ENCODE peak calls at places on chromosomes 1 and 21, in four cellular contexts. Q, O, F and T are unnamed samples.

GRCh38 chr1:8663915-8664331 is 153.5 kb downstream of the RERE start:
- DNase-seq in Q (no peak), O (no peak), F (no peak), T (no peak)

GRCh38 chr1:175935566-175936115 is 192.2 kb upstream of the TNR start:
- DNase-seq in O (no peak), F (no peak), Q (no peak), T (no peak)

GRCh38 chr1:117607471-117607870 is 1.6 kb downstream of the TENT5C start:
- DNase-seq in O (no peak), F (no peak), Q (no peak), T (peak)

GRCh38 chr1:68673771-68674170 is 176.9 kb upstream of the DEPDC1 start:
- DNase-seq in Q (no peak), F (no peak), O (no peak), T (no peak)

GRCh38 chr1:220492671-220493070 is 35.3 kb upstream of the MARK1 start:
- DNase-seq in O (no peak), F (no peak), Q (no peak), T (no peak)

GRCh38 chr1:41810446-41810845 is 108.3 kb downstream of the HIVEP3 start:
- DNase-seq in O (no peak), Q (peak), F (no peak), T (peak)

GRCh38 chr1:15957221-15958090 is 18.4 kb downstream of the ZBTB17 start:
- DNase-seq in Q (peak), F (peak), O (no peak), T (peak)

GRCh38 chr1:243343970-243344749 is 88.3 kb downstream of the SDCCAG8 start:
- DNase-seq in O (peak), Q (peak), F (peak), T (no peak)

GRCh38 chr1:58919986-58920376 is 136.1 kb upstream of the JUN start:
- DNase-seq in O (no peak), Q (no peak), F (no peak), T (no peak)

GRCh38 chr1:95021085-95021484 is 51.7 kb downstream of the ALG14 start:
- DNase-seq in O (no peak), F (no peak), Q (no peak), T (no peak)

GRCh38 chr1:241592273-241592958 is 47.8 kb downstream of the CHML start:
- DNase-seq in O (peak), F (no peak), Q (no peak), T (no peak)

GRCh38 chr1:84174051-84174556 is 30.0 kb downstream of the PRKACB start:
- DNase-seq in Q (no peak), F (no peak), O (no peak), T (no peak)

GRCh38 chr1:112501810-112502641 is 6.7 kb upstream of the WNT2B start:
- DNase-seq in O (no peak), F (peak), Q (peak), T (peak)

GRCh38 chr1:65425697-65426096 is 5.2 kb downstream of the LEPR start:
- DNase-seq in O (no peak), F (no peak), Q (no peak), T (no peak)

GRCh38 chr1:150537732-150538684 is 11.2 kb upstream of the ADAMTSL4 start:
- DNase-seq in F (no peak), O (no peak), Q (no peak), T (peak)

GRCh38 chr1:116951175-116951935 is 41.6 kb downstream of the PTGFRN start:
- DNase-seq in F (no peak), O (no peak), Q (no peak), T (no peak)

GRCh38 chr1:68218485-68218884 is 13.8 kb downstream of the WLS start:
- DNase-seq in F (no peak), Q (no peak), O (no peak), T (peak)

GRCh38 chr1:39268112-39268581 is 63.7 kb downstream of the MACF1 start:
- DNase-seq in O (no peak), Q (no peak), F (no peak), T (peak)

GRCh38 chr1:202213361-202214088 is 19.9 kb downstream of the LGR6 start:
- DNase-seq in F (peak), O (no peak), Q (peak), T (peak)

GRCh38 chr1:112723511-112723839 is 8.3 kb upstream of the PPM1J start:
- DNase-seq in Q (no peak), F (no peak), O (no peak), T (no peak)

GRCh38 chr1:193322218-193322617 is 135.8 kb upstream of the B3GALT2 start:
- DNase-seq in F (no peak), O (no peak), Q (no peak), T (no peak)

GRCh38 chr1:184755226-184756065 is 788 bp upstream of the EDEM3 start:
- DNase-seq in Q (no peak), F (peak), O (no peak), T (no peak)

GRCh38 chr1:200904772-200905171 is 10.1 kb downstream of the INAVA start:
- DNase-seq in O (no peak), F (no peak), Q (no peak), T (no peak)

GRCh38 chr1:15730423-15730822 is 5.6 kb upstream of the SLC25A34 start:
- DNase-seq in Q (no peak), O (no peak), F (no peak), T (no peak)

GRCh38 chr1:197910120-197911110 is 6.8 kb upstream of the LHX9 start:
- DNase-seq in Q (no peak), O (no peak), F (peak), T (no peak)

GRCh38 chr1:31932491-31933316 is 5.5 kb downstream of the PTP4A2 start:
- DNase-seq in O (no peak), F (no peak), Q (no peak), T (no peak)

GRCh38 chr1:12063141-12064072 is at the start of gene TNFRSF8:
- DNase-seq in Q (peak), F (peak), O (no peak), T (peak)
- TF ChIP-seq USF1 in Q (peak), F (no peak), O (no peak), T (peak)

DNA sequence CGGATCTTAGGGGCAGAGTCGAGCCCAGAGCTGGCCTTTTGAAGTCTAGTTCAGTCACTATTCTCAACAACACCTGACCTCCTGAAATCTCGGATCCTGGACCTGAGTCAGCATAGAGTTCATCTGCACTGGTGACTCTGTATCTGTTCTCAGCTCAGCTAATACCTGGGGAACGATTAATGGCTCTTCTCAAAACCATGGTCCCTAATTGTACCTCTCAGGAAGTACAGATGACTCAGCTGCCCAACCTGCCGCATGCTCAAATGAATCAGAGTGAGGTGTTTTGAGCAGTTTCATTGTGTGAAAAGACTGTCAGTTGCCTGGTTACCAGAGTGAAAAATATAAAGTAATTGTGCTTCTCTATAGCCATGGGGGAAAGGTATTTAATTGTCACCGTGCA is 89.2 kb downstream of the SLC35F3 start:
- DNase-seq in F (no peak), O (peak), Q (no peak), T (no peak)
- TF ChIP-seq USF1 in F (no peak), O (no peak), Q (no peak), T (no peak)

GRCh38 chr1:182175340-182176068 is 114.0 kb upstream of the ZNF648 start:
- DNase-seq in F (no peak), O (no peak), Q (no peak), T (no peak)
- TF ChIP-seq USF1 in F (no peak), O (no peak), Q (no peak), T (no peak)

GRCh38 chr21:43323244-43324005 is 103.5 kb downstream of the SIK1 start:
- DNase-seq in O (no peak), F (no peak), Q (no peak), T (no peak)
- TF ChIP-seq USF1 in O (no peak), F (no peak), Q (no peak), T (no peak)

GRCh38 chr1:109838838-109839240 is 71.8 kb upstream of the CSF1 start:
- DNase-seq in O (no peak), Q (no peak), F (no peak), T (no peak)

GRCh38 chr1:109844609-109845008 is 66.0 kb upstream of the CSF1 start:
- DNase-seq in F (no peak), Q (no peak), O (no peak), T (no peak)

GRCh38 chr1:109837852-109838570 is 72.6 kb upstream of the CSF1 start:
- DNase-seq in Q (no peak), F (no peak), O (no peak), T (no peak)

GRCh38 chr1:109834951-109835350 is 71.2 kb upstream of the EPS8L3 start:
- DNase-seq in Q (no peak), F (no peak), O (no peak), T (no peak)

GRCh38 chr1:109840011-109840629 is 70.5 kb upstream of the CSF1 start:
- DNase-seq in O (no peak), Q (no peak), F (no peak), T (no peak)
- TF ChIP-seq USF1 in O (no peak), Q (no peak), F (no peak), T (no peak)

GRCh38 chr1:51330331-51331201 is at the start of gene TTC39A:
- DNase-seq in F (peak), O (no peak), Q (no peak), T (no peak)
- TF ChIP-seq USF1 in F (no peak), O (no peak), Q (no peak), T (no peak)

GRCh38 chr1:232335751-232336274 is 294.1 kb downstream of the SIPA1L2 start:
- DNase-seq in Q (no peak), O (no peak), F (no peak), T (no peak)
- TF ChIP-seq USF1 in Q (no peak), O (no peak), F (no peak), T (no peak)

DNA sequence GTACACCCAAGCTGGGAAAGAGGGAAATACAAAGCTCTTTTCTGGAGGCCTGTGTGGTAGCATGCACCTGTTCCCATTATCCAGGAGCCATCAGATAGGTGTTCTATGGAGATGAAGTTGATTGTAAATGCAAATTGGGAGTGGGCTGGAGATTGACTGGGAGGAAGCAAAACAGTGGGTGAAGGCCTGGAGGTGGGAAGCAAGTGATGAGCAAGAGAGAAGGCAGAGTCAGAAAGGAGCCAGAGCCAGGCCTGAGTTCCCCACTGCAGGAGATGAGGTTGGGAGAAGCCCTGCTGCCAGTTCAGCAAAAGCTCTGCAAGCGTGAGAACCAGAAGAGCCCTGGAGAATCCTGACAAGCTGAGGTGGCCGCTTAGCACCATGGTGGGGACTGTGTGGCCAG is 72.8 kb upstream of the GRIK3 start:
- DNase-seq in F (no peak), O (no peak), Q (no peak), T (no peak)
- TF ChIP-seq USF1 in F (no peak), O (no peak), Q (no peak), T (no peak)